ENCODE peak calls at places on chromosomes 2 and 18, in six cellular contexts. S is sciatic nerve; R is thoracic aorta; U is posterior vena cava; T is activated CD8-positive, alpha-beta memory T cell treated with anti-CD3 and anti-CD28 coated beads for 4 hours; K is activated naive CD4-positive, alpha-beta T cell treated with anti-CD3 and anti-CD28 coated beads for 36 hours. Q is an unnamed sample.

GRCh38 chr2:53275743-53276142 is 491.9 kb upstream of the CHAC2 start:
- DNase-seq in K (no peak), T (no peak), S (no peak), R (no peak), U (no peak), Q (no peak)

GRCh38 chr2:28389399-28390240 is 3.0 kb upstream of the FOSL2 start:
- DNase-seq in U (no peak), K (no peak), R (no peak), T (no peak), S (no peak), Q (no peak)

GRCh38 chr2:109409347-109410020 is 204.3 kb downstream of the SEPTIN10 start:
- DNase-seq in S (no peak), U (no peak), R (no peak), T (no peak), K (no peak), Q (peak; percentile 4)

GRCh38 chr18:32422185-32422584 is 48.5 kb downstream of the GAREM1 start:
- DNase-seq in R (no peak), T (no peak), U (no peak), S (no peak), K (no peak), Q (no peak)

GRCh38 chr2:183926433-183926832 is 671.9 kb upstream of the ZNF804A start:
- DNase-seq in S (no peak), U (no peak), T (no peak), K (no peak), R (no peak), Q (no peak)

GRCh38 chr2:222862068-222862914 is 1.5 kb downstream of the ACSL3 start:
- DNase-seq in K (no peak), R (no peak), T (no peak), U (no peak), S (no peak), Q (no peak)

GRCh38 chr18:23231340-23232021 is 96.2 kb downstream of the CABLES1 start:
- DNase-seq in S (no peak), T (peak; percentile 62), U (peak; percentile 87), R (peak; percentile 72), K (peak; percentile 91), Q (peak; percentile 43)

GRCh38 chr2:53202063-53202462 is 565.5 kb upstream of the CHAC2 start:
- DNase-seq in K (no peak), U (no peak), R (no peak), S (no peak), T (no peak), Q (no peak)

GRCh38 chr2:21836766-21837543 is 713.2 kb downstream of the TDRD15 start:
- DNase-seq in R (no peak), K (no peak), T (no peak), S (no peak), U (no peak), Q (no peak)

GRCh38 chr2:55156326-55156725 is 75.8 kb downstream of the CLHC1 start:
- DNase-seq in R (no peak), T (no peak), K (no peak), S (no peak), U (no peak), Q (no peak)

GRCh38 chr18:59800897-59801296 is 98.9 kb upstream of the PMAIP1 start:
- DNase-seq in K (no peak), T (no peak), R (no peak), U (no peak), S (no peak), Q (no peak)

GRCh38 chr18:8701546-8702118 is 3.7 kb upstream of the MTCL1 start:
- DNase-seq in T (no peak), R (no peak), S (no peak), U (no peak), K (no peak), Q (no peak)

GRCh38 chr18:69330345-69330744 is 70.3 kb upstream of the DOK6 start:
- DNase-seq in U (no peak), R (no peak), K (no peak), S (no peak), T (no peak), Q (no peak)

GRCh38 chr2:144256996-144257707 is 262.8 kb downstream of the ZEB2 start:
- DNase-seq in S (no peak), R (no peak), K (peak; percentile 7), U (no peak), T (no peak), Q (no peak)

GRCh38 chr2:1584051-1584531 is 160.2 kb downstream of the PXDN start:
- DNase-seq in U (peak; percentile 58), R (no peak), K (no peak), T (no peak), S (peak; percentile 53), Q (no peak)

GRCh38 chr2:44937688-44938240 is 3.7 kb upstream of the SIX3 start:
- DNase-seq in S (no peak), T (no peak), U (no peak), R (no peak), K (peak; percentile 52), Q (no peak)

GRCh38 chr2:195824478-195824877 is 167.5 kb downstream of the SLC39A10 start:
- DNase-seq in S (no peak), T (no peak), K (no peak), U (no peak), R (no peak), Q (no peak)

GRCh38 chr2:237218756-237219155 is 133.1 kb downstream of the COPS8 start:
- DNase-seq in S (no peak), T (no peak), R (no peak), U (no peak), K (no peak), Q (no peak)

GRCh38 chr18:47595816-47596501 is 334.5 kb downstream of the SMAD2 start:
- DNase-seq in K (peak; percentile 18), S (no peak), R (no peak), U (no peak), T (no peak), Q (no peak)